ENCODE peak calls at places on chromosomes 6 and 20, in five cellular contexts. One of them, this sample, is unnamed.

GRCh38 chr6:121627761-121628160 is 192.3 kb downstream of the GJA1 start:
- DNase-seq in H1: no peak
- DNase-seq in sigmoid colon: no peak
- DNase-seq in K562: no peak
- DNase-seq in endothelial cell of umbilical vein: no peak
- DNase-seq in this sample: no peak

GRCh38 chr20:19382371-19382770 is 169.9 kb downstream of the SLC24A3 start:
- DNase-seq in endothelial cell of umbilical vein: no peak
- DNase-seq in sigmoid colon: no peak
- DNase-seq in K562: no peak
- DNase-seq in H1: no peak
- DNase-seq in this sample: no peak

GRCh38 chr20:35171753-35172433 is at the start of gene PROCR:
- DNase-seq in H1: peak
- DNase-seq in sigmoid colon: peak
- DNase-seq in K562: peak
- DNase-seq in endothelial cell of umbilical vein: peak
- DNase-seq in this sample: peak

GRCh38 chr20:32925481-32926196 is 66.9 kb downstream of the EFCAB8 start:
- DNase-seq in sigmoid colon: no peak
- DNase-seq in K562: no peak
- DNase-seq in endothelial cell of umbilical vein: no peak
- DNase-seq in H1: no peak
- DNase-seq in this sample: no peak

GRCh38 chr20:37936451-37936850 is 33.5 kb downstream of the VSTM2L start:
- DNase-seq in K562: no peak
- DNase-seq in H1: no peak
- DNase-seq in sigmoid colon: peak
- DNase-seq in endothelial cell of umbilical vein: no peak
- DNase-seq in this sample: no peak

GRCh38 chr20:25553819-25554296 is 31.5 kb downstream of the NINL start:
- DNase-seq in K562: no peak
- DNase-seq in endothelial cell of umbilical vein: peak
- DNase-seq in sigmoid colon: peak
- DNase-seq in H1: no peak
- DNase-seq in this sample: no peak

GRCh38 chr20:37500311-37500710 is 20.7 kb upstream of the NNAT start:
- DNase-seq in K562: no peak
- DNase-seq in H1: no peak
- DNase-seq in endothelial cell of umbilical vein: no peak
- DNase-seq in sigmoid colon: peak
- DNase-seq in this sample: no peak

GRCh38 chr6:136523196-136523595 is 27.0 kb downstream of the MAP7 start:
- DNase-seq in H1: no peak
- DNase-seq in endothelial cell of umbilical vein: no peak
- DNase-seq in K562: no peak
- DNase-seq in sigmoid colon: no peak
- DNase-seq in this sample: no peak

GRCh38 chr20:50303573-50304500 is 113.2 kb downstream of the CEBPB start:
- DNase-seq in endothelial cell of umbilical vein: peak
- DNase-seq in H1: no peak
- DNase-seq in K562: peak
- DNase-seq in sigmoid colon: peak
- DNase-seq in this sample: peak

GRCh38 chr6:76120302-76120701 is 47.8 kb upstream of the IMPG1 start:
- DNase-seq in H1: no peak
- DNase-seq in endothelial cell of umbilical vein: no peak
- DNase-seq in sigmoid colon: no peak
- DNase-seq in K562: no peak
- DNase-seq in this sample: no peak

GRCh38 chr20:59463541-59463940 is 140.8 kb upstream of the PHACTR3 start:
- DNase-seq in K562: no peak
- DNase-seq in sigmoid colon: no peak
- DNase-seq in H1: no peak
- DNase-seq in endothelial cell of umbilical vein: no peak
- DNase-seq in this sample: no peak

GRCh38 chr6:83354747-83355146 is 76.1 kb downstream of the ME1 start:
- DNase-seq in endothelial cell of umbilical vein: no peak
- DNase-seq in H1: no peak
- DNase-seq in sigmoid colon: no peak
- DNase-seq in K562: no peak
- DNase-seq in this sample: no peak

GRCh38 chr6:112245511-112246203 is 8.7 kb downstream of the LAMA4 start:
- DNase-seq in sigmoid colon: no peak
- DNase-seq in K562: no peak
- DNase-seq in H1: no peak
- DNase-seq in endothelial cell of umbilical vein: peak
- DNase-seq in this sample: no peak

GRCh38 chr6:26322645-26323482 is 42.1 kb upstream of the BTN3A2 start:
- DNase-seq in H1: peak
- DNase-seq in K562: peak
- DNase-seq in sigmoid colon: no peak
- DNase-seq in endothelial cell of umbilical vein: peak
- DNase-seq in this sample: no peak

GRCh38 chr20:2851086-2851485 is 10.5 kb downstream of the VPS16 start:
- DNase-seq in K562: no peak
- DNase-seq in sigmoid colon: no peak
- DNase-seq in H1: no peak
- DNase-seq in endothelial cell of umbilical vein: no peak
- DNase-seq in this sample: no peak
- TF ChIP-seq CTCF in K562: no peak
- TF ChIP-seq CTCF in sigmoid colon: no peak
- TF ChIP-seq CTCF in H1: no peak
- TF ChIP-seq CTCF in endothelial cell of umbilical vein: no peak
- TF ChIP-seq CTCF in this sample: no peak

GRCh38 chr6:7048859-7049258 is 58.9 kb upstream of the RREB1 start:
- DNase-seq in endothelial cell of umbilical vein: no peak
- DNase-seq in K562: no peak
- DNase-seq in H1: no peak
- DNase-seq in sigmoid colon: no peak
- DNase-seq in this sample: no peak
- TF ChIP-seq POLR2AphosphoS5 in endothelial cell of umbilical vein: no peak
- TF ChIP-seq POLR2AphosphoS5 in K562: no peak
- TF ChIP-seq POLR2AphosphoS5 in H1: no peak
- TF ChIP-seq POLR2AphosphoS5 in sigmoid colon: no peak
- TF ChIP-seq POLR2AphosphoS5 in this sample: no peak

GRCh38 chr6:149138699-149139294 is 178.7 kb upstream of the TAB2 start:
- DNase-seq in K562: no peak
- DNase-seq in sigmoid colon: no peak
- DNase-seq in H1: no peak
- DNase-seq in endothelial cell of umbilical vein: no peak
- DNase-seq in this sample: no peak

GRCh38 chr6:149139782-149140136 is 177.8 kb upstream of the TAB2 start:
- DNase-seq in K562: no peak
- DNase-seq in sigmoid colon: no peak
- DNase-seq in endothelial cell of umbilical vein: no peak
- DNase-seq in H1: no peak
- DNase-seq in this sample: no peak

GRCh38 chr6:149138093-149138492 is 179.4 kb upstream of the TAB2 start:
- DNase-seq in H1: no peak
- DNase-seq in sigmoid colon: no peak
- DNase-seq in endothelial cell of umbilical vein: no peak
- DNase-seq in K562: no peak
- DNase-seq in this sample: no peak

GRCh38 chr6:149140910-149141290 is 176.6 kb upstream of the TAB2 start:
- DNase-seq in K562: no peak
- DNase-seq in endothelial cell of umbilical vein: peak
- DNase-seq in sigmoid colon: no peak
- DNase-seq in H1: no peak
- DNase-seq in this sample: no peak

GRCh38 chr6:149140137-149140909 is 177.2 kb upstream of the TAB2 start:
- DNase-seq in K562: peak
- DNase-seq in sigmoid colon: no peak
- DNase-seq in H1: no peak
- DNase-seq in endothelial cell of umbilical vein: peak
- DNase-seq in this sample: no peak
- TF ChIP-seq POLR2A in K562: no peak
- TF ChIP-seq POLR2A in sigmoid colon: no peak
- TF ChIP-seq POLR2A in H1: no peak
- TF ChIP-seq POLR2A in endothelial cell of umbilical vein: no peak
- TF ChIP-seq POLR2A in this sample: no peak

DNA sequence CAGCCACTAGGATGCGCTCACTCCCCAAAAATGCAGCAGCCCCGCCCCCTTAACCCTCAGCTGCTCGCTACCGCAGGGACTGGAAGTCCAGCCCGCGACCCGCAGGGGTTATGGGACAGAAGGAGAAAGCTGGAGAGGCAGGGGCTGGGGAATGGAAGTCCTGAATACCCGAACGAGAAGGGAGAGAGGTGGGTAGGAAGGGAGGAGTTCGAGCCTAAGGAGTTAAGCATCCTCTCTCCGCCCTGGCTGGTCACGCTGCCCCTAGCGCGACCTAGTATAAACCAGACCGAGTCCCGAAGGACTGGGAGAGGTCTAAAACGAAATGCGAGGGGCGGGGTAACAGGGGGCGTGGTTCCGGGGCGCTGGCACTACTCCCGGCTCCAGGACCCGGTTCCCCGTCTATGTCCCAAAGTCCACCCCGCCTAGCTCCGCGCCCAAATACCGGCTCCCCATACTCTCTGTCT is 448 bp upstream of the DDAH2 start:
- DNase-seq in endothelial cell of umbilical vein: peak
- DNase-seq in sigmoid colon: peak
- DNase-seq in K562: peak
- DNase-seq in H1: peak
- DNase-seq in this sample: peak
- TF ChIP-seq CTCF in endothelial cell of umbilical vein: no peak
- TF ChIP-seq CTCF in sigmoid colon: no peak
- TF ChIP-seq CTCF in K562: peak
- TF ChIP-seq CTCF in H1: no peak
- TF ChIP-seq CTCF in this sample: no peak

DNA sequence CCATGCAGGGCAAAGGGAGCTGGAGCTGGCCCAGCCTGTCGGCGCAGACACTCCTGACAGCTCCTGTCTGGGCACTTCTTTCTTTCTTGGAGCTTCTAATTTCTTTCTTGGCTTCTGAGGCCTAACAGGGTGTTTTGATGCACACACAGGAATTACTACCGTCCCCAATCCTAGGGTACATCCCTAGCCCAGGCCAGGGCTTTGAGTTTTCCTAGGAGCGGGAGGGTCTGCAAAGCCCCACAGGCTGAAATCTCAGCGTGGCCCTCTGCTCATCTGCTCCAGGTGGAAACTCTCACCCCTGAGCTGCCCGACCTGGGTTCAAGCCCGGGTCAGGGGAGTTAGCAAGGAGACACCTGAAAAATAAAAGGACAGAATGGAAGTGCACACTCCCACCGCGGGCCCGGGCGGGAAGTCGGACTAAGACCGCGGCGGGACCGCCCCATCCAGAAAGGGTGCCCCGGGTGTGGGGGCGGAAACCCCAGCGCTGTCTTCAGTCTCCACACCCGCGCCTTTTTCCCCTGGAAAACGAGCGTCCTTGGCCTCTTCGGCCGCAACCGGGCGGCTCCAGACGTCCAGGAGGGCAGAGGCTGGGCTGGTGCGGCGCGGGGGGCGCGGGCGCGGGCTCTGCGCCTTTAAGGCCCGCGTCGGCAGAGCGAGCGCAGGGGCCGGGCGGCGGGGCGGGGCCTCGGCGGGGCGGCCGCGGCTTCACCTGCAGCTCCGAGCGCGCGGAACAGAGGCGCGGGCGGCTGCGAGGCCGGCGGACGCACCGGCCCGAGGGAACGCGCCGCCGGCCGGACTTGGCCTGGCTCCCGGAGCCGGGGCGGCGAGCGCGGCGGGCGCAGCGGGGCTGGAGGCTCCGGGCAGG is at the start of gene CDH4:
- DNase-seq in K562: no peak
- DNase-seq in endothelial cell of umbilical vein: no peak
- DNase-seq in H1: peak
- DNase-seq in sigmoid colon: no peak
- DNase-seq in this sample: no peak
- TF ChIP-seq POLR2AphosphoS5 in K562: no peak
- TF ChIP-seq POLR2AphosphoS5 in endothelial cell of umbilical vein: no peak
- TF ChIP-seq POLR2AphosphoS5 in H1: no peak
- TF ChIP-seq POLR2AphosphoS5 in sigmoid colon: no peak
- TF ChIP-seq POLR2AphosphoS5 in this sample: no peak

GRCh38 chr20:20665200-20665599 is 47.2 kb downstream of the RALGAPA2 start:
- DNase-seq in K562: no peak
- DNase-seq in endothelial cell of umbilical vein: peak
- DNase-seq in H1: no peak
- DNase-seq in sigmoid colon: no peak
- DNase-seq in this sample: no peak
- TF ChIP-seq POLR2A in K562: no peak
- TF ChIP-seq POLR2A in endothelial cell of umbilical vein: peak
- TF ChIP-seq POLR2A in H1: no peak
- TF ChIP-seq POLR2A in sigmoid colon: no peak
- TF ChIP-seq POLR2A in this sample: no peak